ENCODE peak calls at places on chromosome 18, in ten cellular contexts. Z is PC-3, R is OCI-LY7, Y is GM23338, F is GM23248, A is HCT116, M is SK-N-SH, K is PC-9, E is MM.1S, Q is Karpas-422. D is an unnamed sample. For H3K9me2 and H4K20me1, the result is how much of the 10 kb centered on the place peaks cover.

GRCh38 chr18:49139726-49140125 is 189.0 kb upstream of the SMAD7 start:
- DNase-seq in M (peak), K (no peak), Q (no peak), F (no peak), A (no peak), Z (no peak), E (no peak), Y (no peak), R (no peak), D (no peak)

GRCh38 chr18:67997496-67997895 is 481.0 kb upstream of the DSEL start:
- DNase-seq in K (no peak), F (no peak), A (no peak), M (no peak), Y (no peak), Q (no peak), Z (no peak), R (no peak), E (no peak), D (no peak)

GRCh38 chr18:471701-472100 is 28.8 kb downstream of the COLEC12 start:
- DNase-seq in K (no peak), A (no peak), Y (no peak), Z (peak), R (no peak), E (no peak), M (no peak), Q (no peak), F (peak), D (no peak)

GRCh38 chr18:26233208-26233607 is 7.0 kb downstream of the TAF4B start:
- DNase-seq in F (no peak), E (no peak), Z (no peak), R (no peak), K (no peak), Y (peak), Q (no peak), M (no peak), A (no peak), D (no peak)

GRCh38 chr18:57969824-57970223 is 74.2 kb upstream of the NEDD4L start:
- DNase-seq in R (no peak), Z (no peak), Q (no peak), A (no peak), K (no peak), E (no peak), F (no peak), M (no peak), Y (no peak), D (no peak)

GRCh38 chr18:25979358-25979727 is 111.1 kb downstream of the SS18 start:
- DNase-seq in K (no peak), E (no peak), Y (no peak), R (no peak), Q (no peak), M (no peak), Z (no peak), F (no peak), A (no peak), D (no peak)

GRCh38 chr18:67464499-67464898 is 52.0 kb downstream of the DSEL start:
- DNase-seq in A (no peak), F (no peak), K (no peak), E (no peak), M (no peak), Z (no peak), Q (no peak), R (no peak), Y (no peak), D (no peak)

GRCh38 chr18:56921888-56922480 is 224.9 kb upstream of the BOD1L2 start:
- DNase-seq in A (no peak), E (no peak), Q (no peak), R (no peak), F (no peak), Z (no peak), M (no peak), Y (no peak), K (no peak), D (no peak)

GRCh38 chr18:36499938-36500337 is 202.4 kb downstream of the FHOD3 start:
- DNase-seq in A (no peak), Z (no peak), R (no peak), M (no peak), F (no peak), Y (no peak), E (no peak), K (no peak), Q (peak), D (no peak)

GRCh38 chr18:50817898-50818250 is 1.9 kb downstream of the MRO start:
- DNase-seq in Z (no peak), Q (no peak), K (no peak), Y (no peak), R (no peak), F (peak), E (no peak), M (no peak), A (no peak), D (no peak)

GRCh38 chr18:48142994-48143393 is 212.5 kb upstream of the SMAD2 start:
- DNase-seq in R (peak), K (no peak), Z (no peak), F (no peak), M (no peak), Q (no peak), A (no peak), Y (no peak), E (no peak), D (no peak)

GRCh38 chr18:69067048-69067447 is 269.2 kb downstream of the CCDC102B start:
- DNase-seq in Y (no peak), K (no peak), A (no peak), M (no peak), Z (no peak), Q (no peak), E (no peak), F (no peak), R (no peak), D (no peak)

GRCh38 chr18:9348079-9348671 is 13.6 kb downstream of the TWSG1 start:
- DNase-seq in Z (peak), F (peak), Q (no peak), M (no peak), A (no peak), K (no peak), E (no peak), R (no peak), Y (no peak), D (no peak)

GRCh38 chr18:9575558-9575957 is 38.8 kb downstream of the PPP4R1 start:
- DNase-seq in M (peak), E (no peak), R (peak), K (peak), Y (peak), A (peak), Z (peak), F (peak), Q (no peak), D (peak)

GRCh38 chr18:8868276-8868675 is 162.9 kb downstream of the MTCL1 start:
- DNase-seq in Z (no peak), M (no peak), E (no peak), Y (no peak), Q (no peak), A (no peak), R (no peak), F (no peak), K (no peak), D (no peak)

GRCh38 chr18:12422936-12423335 is 15.2 kb downstream of the PRELID3A start:
- DNase-seq in Y (peak), R (peak), K (no peak), M (peak), E (no peak), F (no peak), A (no peak), Z (peak), Q (peak), D (no peak)

GRCh38 chr18:63379639-63379962 is 12.6 kb upstream of the KDSR start:
- DNase-seq in K (no peak), R (no peak), Z (no peak), A (no peak), F (peak), Y (no peak), E (no peak), M (no peak), Q (no peak), D (no peak)

GRCh38 chr18:13983506-13983905 is 68.2 kb upstream of the MC2R start:
- DNase-seq in K (no peak), Z (no peak), F (no peak), Y (no peak), E (no peak), R (no peak), A (no peak), M (no peak), Q (no peak), D (no peak)

GRCh38 chr18:49658871-49659378 is 97.1 kb downstream of the LIPG start:
- DNase-seq in Z (no peak), M (no peak), E (no peak), K (no peak), Q (no peak), F (no peak), Y (peak), R (no peak), A (no peak), D (no peak)

GRCh38 chr18:23812566-23813440 is 123.5 kb downstream of the LAMA3 start:
- DNase-seq in Q (peak), M (peak), Y (peak), E (peak), A (peak), R (peak), Z (peak), F (peak), K (no peak), D (no peak)

GRCh38 chr18:65938592-65939372 is 188.0 kb downstream of the CDH7 start:
- DNase-seq in E (peak), Q (peak), Y (peak), A (peak), K (no peak), M (peak), Z (peak), R (peak), F (peak), D (peak)

GRCh38 chr18:28342231-28342630 is 165.3 kb upstream of the CDH2 start:
- DNase-seq in Y (no peak), A (no peak), Q (no peak), K (no peak), E (no peak), R (no peak), Z (no peak), F (no peak), M (no peak), D (no peak)

GRCh38 chr18:11654736-11655604 is 34.1 kb upstream of the GNAL start:
- DNase-seq in E (peak), Q (peak), R (peak), Z (peak), A (peak), K (no peak), M (peak), Y (peak), F (peak), D (peak)

GRCh38 chr18:38007931-38008330 is 442.3 kb upstream of the CELF4 start:
- DNase-seq in Z (no peak), Q (no peak), E (no peak), A (no peak), Y (no peak), M (no peak), K (no peak), F (no peak), R (no peak), D (peak)

GRCh38 chr18:57095884-57096283 is 51.0 kb upstream of the BOD1L2 start:
- DNase-seq in K (no peak), E (no peak), A (no peak), Q (no peak), Y (peak), R (no peak), M (no peak), Z (no peak), F (no peak), D (no peak)

GRCh38 chr18:75475228-75475627 is 47.7 kb upstream of the SMIM21 start:
- DNase-seq in E (no peak), F (peak), R (no peak), A (no peak), Q (no peak), Z (peak), M (no peak), K (no peak), Y (no peak), D (peak)

GRCh38 chr18:64337673-64338072 is 188.8 kb upstream of the LINC00305 start:
- DNase-seq in Y (no peak), M (no peak), Z (no peak), K (no peak), F (no peak), E (no peak), R (no peak), Q (no peak), A (no peak), D (no peak)

GRCh38 chr18:46113751-46114150 is 9.6 kb downstream of the HAUS1 start:
- DNase-seq in Q (no peak), R (no peak), Z (no peak), A (no peak), F (no peak), K (no peak), M (no peak), E (no peak), Y (no peak), D (no peak)

GRCh38 chr18:35458677-35459441 is 38.9 kb downstream of the INO80C start:
- DNase-seq in Y (peak), K (peak), A (peak), M (no peak), E (peak), R (no peak), F (peak), Z (peak), Q (no peak), D (peak)

GRCh38 chr18:51007787-51008134 is 22.3 kb upstream of the SMAD4 start:
- DNase-seq in Z (no peak), M (no peak), A (no peak), K (no peak), Y (no peak), E (no peak), R (no peak), F (no peak), Q (no peak), D (no peak)

GRCh38 chr18:5961097-5961827 is 65.9 kb upstream of the TMEM200C start:
- DNase-seq in E (no peak), K (no peak), R (no peak), F (no peak), Z (no peak), Y (no peak), Q (peak), M (no peak), A (no peak), D (no peak)

GRCh38 chr18:79496978-79497637 is 101.4 kb downstream of the NFATC1 start:
- DNase-seq in Q (no peak), Z (no peak), R (no peak), F (peak), M (no peak), K (no peak), A (no peak), Y (no peak), E (no peak), D (peak)

GRCh38 chr18:13436596-13436995 is 218.0 kb downstream of the LDLRAD4 start:
- DNase-seq in R (no peak), Z (no peak), K (no peak), E (no peak), M (no peak), Y (no peak), A (no peak), Q (no peak), F (no peak), D (no peak)

GRCh38 chr18:50687491-50687890 is 127.6 kb downstream of the MAPK4 start:
- DNase-seq in M (no peak), R (no peak), E (no peak), Y (no peak), K (no peak), Z (no peak), F (no peak), Q (no peak), A (no peak), D (no peak)

GRCh38 chr18:45221363-45221762 is 393.9 kb upstream of the SLC14A2 start:
- DNase-seq in F (peak), E (no peak), Y (no peak), A (no peak), Q (no peak), M (no peak), K (no peak), Z (no peak), R (no peak), D (no peak)

GRCh38 chr18:9337875-9338274 is 3.3 kb downstream of the TWSG1 start:
- DNase-seq in Y (no peak), E (no peak), A (no peak), F (peak), Q (no peak), K (no peak), M (no peak), R (no peak), Z (peak), D (no peak)

GRCh38 chr18:59303006-59303405 is 15.4 kb downstream of the CPLX4 start:
- DNase-seq in Y (no peak), K (no peak), Z (no peak), Q (no peak), M (no peak), R (no peak), A (no peak), F (no peak), E (no peak), D (no peak)
- H3K9me2 ChIP-seq in Y (under half), K (under half), Z (under half), Q (under half), M (under half), R (under half), A (under half), F (under half), E (under half), D (under half)

GRCh38 chr18:3599861-3600260 is 149.9 kb downstream of the TGIF1 start:
- DNase-seq in M (no peak), A (no peak), F (no peak), Z (no peak), Q (no peak), E (no peak), R (no peak), Y (no peak), K (no peak), D (no peak)

GRCh38 chr18:3604260-3604625 is 154.3 kb downstream of the TGIF1 start:
- DNase-seq in E (no peak), M (no peak), Y (no peak), K (no peak), R (no peak), A (no peak), Q (no peak), F (no peak), Z (no peak), D (no peak)

GRCh38 chr18:3605562-3606443 is 155.8 kb downstream of the TGIF1 start:
- DNase-seq in R (no peak), K (peak), A (no peak), Z (peak), Q (no peak), M (no peak), E (no peak), F (peak), Y (peak), D (peak)

GRCh38 chr18:3604626-3605408 is 154.8 kb downstream of the TGIF1 start:
- DNase-seq in R (peak), E (peak), Y (peak), M (no peak), Z (peak), Q (peak), K (peak), F (peak), A (no peak), D (peak)

DNA sequence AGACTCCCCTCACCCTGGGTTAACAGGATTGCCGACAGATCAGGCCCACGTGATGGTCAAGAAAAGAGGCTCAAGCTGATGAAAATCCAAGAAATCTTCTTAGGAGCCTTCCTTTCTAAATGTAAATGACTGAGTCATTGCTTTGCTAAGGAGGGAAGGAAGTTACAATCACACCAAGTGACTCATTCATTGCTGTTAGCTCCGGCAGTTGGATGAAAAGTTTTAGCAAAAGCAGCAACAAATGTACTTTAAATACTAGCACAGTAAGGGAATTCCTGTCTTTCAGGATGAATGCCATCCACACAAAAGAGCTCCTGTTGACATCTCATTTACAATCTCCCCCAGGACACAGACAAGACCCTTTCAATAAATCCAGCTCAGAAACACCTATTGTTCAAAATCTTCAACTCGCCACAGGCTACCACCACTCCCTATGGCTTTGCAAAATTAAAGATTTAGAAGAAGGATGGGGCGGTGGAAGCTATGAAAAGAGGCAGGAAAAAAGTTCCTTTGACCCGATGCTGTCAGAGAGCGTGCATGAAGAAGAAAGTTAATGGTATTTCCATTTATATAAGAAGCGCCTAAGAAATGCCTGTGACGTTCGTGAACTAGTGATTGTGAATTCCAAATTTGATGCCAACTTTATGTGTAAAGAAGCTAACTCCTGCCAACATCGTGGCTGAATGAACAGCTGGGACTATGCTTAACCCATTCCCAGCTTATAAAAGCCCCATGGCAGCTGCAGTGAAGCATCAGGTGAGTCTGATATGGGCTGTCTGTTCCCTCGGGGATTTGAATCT is 153.7 kb downstream of the TGIF1 start:
- DNase-seq in Q (peak), A (peak), Z (peak), Y (peak), M (no peak), K (peak), F (peak), E (no peak), R (peak), D (peak)
- H2AFZ ChIP-seq in Q (peak), A (no peak), Z (peak), Y (no peak), M (no peak), K (no peak), F (no peak), E (no peak), R (peak), D (no peak)

DNA sequence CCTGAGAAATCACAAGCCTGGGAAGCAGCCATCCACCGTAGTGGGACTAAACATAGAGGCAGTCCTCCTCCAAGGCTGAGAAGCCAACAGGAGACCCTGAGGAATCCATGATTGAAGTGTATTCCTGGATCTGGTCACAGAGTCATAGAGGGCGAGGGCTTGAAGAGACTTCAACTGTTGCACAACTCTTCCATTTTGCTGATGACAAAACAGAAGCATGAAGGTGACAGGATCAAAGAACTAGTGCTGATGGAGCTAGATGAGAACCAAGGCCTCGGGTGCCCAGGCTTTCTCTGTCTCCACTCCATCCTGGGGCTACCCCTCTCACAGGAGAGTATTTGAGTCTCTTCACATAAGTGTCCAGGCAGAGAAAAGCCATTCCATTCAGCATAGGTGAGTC is 30.1 kb upstream of the RAB27B start:
- DNase-seq in Z (no peak), R (no peak), K (no peak), Y (no peak), E (no peak), M (no peak), A (no peak), F (no peak), Q (no peak), D (no peak)
- H4K20me1 ChIP-seq in Z (under half), R (under half), K (under half), Y (under half), E (under half), M (under half), A (under half), F (under half), Q (under half), D (under half)

GRCh38 chr18:39366086-39366485 is 1800.5 kb upstream of the CELF4 start:
- DNase-seq in Y (no peak), E (no peak), R (no peak), Q (no peak), A (no peak), M (no peak), Z (no peak), F (no peak), K (no peak), D (no peak)
- H3K9me2 ChIP-seq in Y (under half), E (under half), R (under half), Q (under half), A (under half), M (under half), Z (under half), F (under half), K (under half), D (under half)

DNA sequence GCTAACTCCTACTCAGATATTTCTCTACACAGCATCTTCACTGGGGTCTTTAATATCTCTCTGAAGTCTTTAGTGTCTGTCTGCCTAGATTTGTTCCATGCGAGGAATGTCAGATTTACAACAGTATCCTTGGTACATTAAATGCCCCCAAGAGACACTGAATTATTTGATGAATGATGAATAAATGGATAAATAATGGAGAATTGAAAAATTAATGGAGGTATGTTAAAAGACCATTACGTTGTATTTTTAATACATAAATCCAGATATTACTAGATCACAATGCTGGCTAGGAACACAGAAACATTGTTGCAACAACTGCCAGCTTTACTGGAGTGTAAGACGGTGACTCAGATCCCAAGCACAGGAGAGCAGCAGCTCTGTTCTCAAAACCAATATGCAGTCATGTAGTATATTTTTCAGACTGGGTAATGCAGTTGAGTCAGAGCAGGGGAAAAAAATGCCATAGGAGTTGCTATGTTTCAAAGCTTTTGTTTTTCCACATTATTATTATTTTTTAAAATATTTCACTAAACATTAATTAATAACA is 388.0 kb upstream of the SYT4 start:
- DNase-seq in Z (peak), E (no peak), Y (no peak), F (peak), Q (no peak), K (no peak), R (no peak), M (no peak), A (no peak), D (peak)
- H2AFZ ChIP-seq in Z (no peak), E (no peak), Y (peak), F (peak), Q (no peak), K (no peak), R (no peak), M (peak), A (no peak), D (no peak)

GRCh38 chr18:61589724-61590065 is 256.5 kb downstream of the CDH20 start:
- DNase-seq in R (no peak), Y (no peak), Z (peak), M (no peak), A (no peak), E (no peak), Q (no peak), F (peak), K (no peak), D (peak)
- H4K20me1 ChIP-seq in R (under half), Y (under half), Z (under half), M (under half), A (under half), E (under half), Q (under half), F (under half), K (under half), D (under half)

D was measured in hepatocyte.